ENCODE peak calls at places on chromosomes 5 and 9, in six cellular contexts. Y is ovary; C is stimulated activated CD8-positive, alpha-beta memory T cell treated with anti-CD3 and anti-CD28 coated beads, Interleukin-4, amount 100 ng/mL, for 48 hours; B is right lobe of liver; X is stimulated activated CD4-positive, alpha-beta T cell treated with anti-CD3 and anti-CD28 coated beads, Interleukin-2, amount 100 ng/mL, for 48 hours; E is hypothalamus. S is an unnamed sample.

GRCh38 chr5:168768172-168768571 is 189.0 kb upstream of the PANK3 start:
- DNase-seq in Y (no peak), C (no peak), B (no peak), X (no peak), E (no peak), S (no peak)

GRCh38 chr5:150489358-150490295 is 18.3 kb upstream of the NDST1 start:
- DNase-seq in Y (no peak), C (no peak), B (no peak), X (no peak), E (no peak), S (no peak)

GRCh38 chr5:44911501-44911900 is 102.8 kb downstream of the MRPS30 start:
- DNase-seq in Y (no peak), C (no peak), B (no peak), X (no peak), E (no peak), S (no peak)

GRCh38 chr5:79002374-79002773 is 17.3 kb upstream of the ARSB start:
- DNase-seq in Y (no peak), C (no peak), B (no peak), X (no peak), E (no peak), S (no peak)

GRCh38 chr5:124021066-124021641 is 509.2 kb downstream of the CSNK1G3 start:
- DNase-seq in Y (no peak), C (no peak), B (no peak), X (no peak), E (no peak), S (no peak)

GRCh38 chr9:133825555-133826198 is 87.5 kb upstream of the SARDH start:
- DNase-seq in Y (no peak), C (no peak), B (no peak), X (no peak), E (no peak), S (no peak)

GRCh38 chr5:67015577-67016290 is 180.9 kb downstream of the CD180 start:
- DNase-seq in Y (no peak), C (no peak), B (no peak), X (no peak), E (no peak), S (no peak)

GRCh38 chr5:33474004-33474403 is 33.2 kb downstream of the TARS1 start:
- DNase-seq in Y (no peak), C (no peak), B (no peak), X (no peak), E (no peak), S (no peak)

GRCh38 chr5:79235222-79235577 is 731 bp upstream of the JMY start:
- DNase-seq in Y (no peak), C (no peak), B (no peak), X (no peak), E (no peak), S (no peak)

GRCh38 chr9:2904242-2904930 is 60.5 kb upstream of the PUM3 start:
- DNase-seq in Y (no peak), C (no peak), B (no peak), X (no peak), E (no peak), S (no peak)

GRCh38 chr5:172779968-172780350 is 9.0 kb upstream of the DUSP1 start:
- DNase-seq in Y (peak; percentile 6), C (no peak), B (no peak), X (no peak), E (no peak), S (peak; percentile 34)

GRCh38 chr5:94693043-94693822 is 74.8 kb downstream of the SLF1 start:
- DNase-seq in Y (no peak), C (no peak), B (no peak), X (no peak), E (no peak), S (no peak)

GRCh38 chr5:2330325-2330724 is 421.2 kb downstream of the IRX2 start:
- DNase-seq in Y (no peak), C (no peak), B (no peak), X (no peak), E (no peak), S (no peak)

GRCh38 chr9:98807811-98808195 is 333 bp downstream of the GALNT12 start:
- DNase-seq in Y (no peak), C (peak; percentile 51), B (no peak), X (no peak), E (no peak), S (no peak)

GRCh38 chr5:67160985-67161384 is 35.6 kb downstream of the CD180 start:
- DNase-seq in Y (no peak), C (no peak), B (no peak), X (no peak), E (no peak), S (peak; percentile 72)

GRCh38 chr5:131171276-131171815 is 602 bp downstream of the LYRM7 start:
- DNase-seq in Y (no peak), C (peak; percentile 38), B (no peak), X (peak; percentile 10), E (no peak), S (no peak)

GRCh38 chr5:180133551-180133950 is 62.0 kb upstream of the RNF130 start:
- DNase-seq in Y (no peak), C (no peak), B (no peak), X (no peak), E (no peak), S (no peak)

GRCh38 chr5:59299006-59299405 is 594.5 kb downstream of the PDE4D start:
- DNase-seq in Y (no peak), C (no peak), B (no peak), X (no peak), E (no peak), S (no peak)

GRCh38 chr5:1406681-1407640 is 38.3 kb downstream of the SLC6A3 start:
- DNase-seq in Y (no peak), C (no peak), B (no peak), X (no peak), E (no peak), S (no peak)

GRCh38 chr9:98774746-98775145 is 21.6 kb downstream of the ANKS6 start:
- DNase-seq in Y (no peak), C (peak; percentile 61), B (no peak), X (no peak), E (no peak), S (no peak)

GRCh38 chr5:69219939-69220338 is 14.7 kb upstream of the CDK7 start:
- DNase-seq in Y (no peak), C (no peak), B (no peak), X (no peak), E (no peak), S (no peak)

GRCh38 chr9:133991964-133992779 is at the start of gene VAV2:
- DNase-seq in Y (peak; percentile 67), C (peak; percentile 64), B (peak; percentile 90), X (no peak), E (no peak), S (peak; percentile 77)

GRCh38 chr5:174491761-174492350 is 232.5 kb upstream of the MSX2 start:
- DNase-seq in Y (no peak), C (no peak), B (no peak), X (no peak), E (no peak), S (no peak)

GRCh38 chr5:146553446-146553845 is 37.5 kb upstream of the GPR151 start:
- DNase-seq in Y (no peak), C (no peak), B (no peak), X (no peak), E (no peak), S (no peak)

GRCh38 chr5:138305797-138306196 is 25.8 kb downstream of the CDC25C start:
- DNase-seq in Y (no peak), C (no peak), B (no peak), X (no peak), E (no peak), S (no peak)

GRCh38 chr9:83906144-83906543 is 15.1 kb downstream of the KIF27 start:
- DNase-seq in Y (no peak), C (no peak), B (no peak), X (no peak), E (no peak), S (no peak)

GRCh38 chr9:131773911-131774379 is 34.1 kb upstream of the RAPGEF1 start:
- DNase-seq in Y (peak; percentile 33), C (peak; percentile 60), B (peak; percentile 54), X (peak; percentile 35), E (no peak), S (no peak)

GRCh38 chr9:6552738-6553121 is 92.8 kb downstream of the GLDC start:
- DNase-seq in Y (no peak), C (no peak), B (no peak), X (no peak), E (no peak), S (no peak)

GRCh38 chr5:33180900-33181299 is 259.9 kb upstream of the TARS1 start:
- DNase-seq in Y (no peak), C (no peak), B (no peak), X (no peak), E (no peak), S (no peak)

GRCh38 chr9:94611638-94612068 is 18.0 kb upstream of the FBP2 start:
- DNase-seq in Y (no peak), C (peak; percentile 77), B (no peak), X (peak; percentile 53), E (no peak), S (peak; percentile 67)

GRCh38 chr5:61327761-61328753 is 4.0 kb upstream of the ZSWIM6 start:
- DNase-seq in Y (no peak), C (peak; percentile 39), B (no peak), X (no peak), E (no peak), S (no peak)

GRCh38 chr5:107422494-107422893 is 248.2 kb downstream of the EFNA5 start:
- DNase-seq in Y (no peak), C (no peak), B (no peak), X (no peak), E (no peak), S (no peak)

GRCh38 chr9:27385606-27386005 is 88.7 kb upstream of the EQTN start:
- DNase-seq in Y (no peak), C (no peak), B (peak; percentile 62), X (no peak), E (no peak), S (no peak)

GRCh38 chr5:5770825-5771224 is 348.3 kb downstream of the ICE1 start:
- DNase-seq in Y (no peak), C (no peak), B (no peak), X (no peak), E (no peak), S (no peak)

GRCh38 chr9:94974154-94974860 is 247.8 kb downstream of the AOPEP start:
- DNase-seq in Y (no peak), C (no peak), B (no peak), X (no peak), E (no peak), S (no peak)

GRCh38 chr9:35800530-35800929 is 9.1 kb downstream of the NPR2 start:
- DNase-seq in Y (no peak), C (no peak), B (peak; percentile 35), X (no peak), E (no peak), S (no peak)

GRCh38 chr9:94908041-94908563 is 181.6 kb downstream of the AOPEP start:
- DNase-seq in Y (no peak), C (peak; percentile 22), B (no peak), X (no peak), E (no peak), S (no peak)

S was measured in activated effector memory CD4-positive, alpha-beta T cell treated with anti-CD3 and anti-CD28 coated beads, Interleukin-2, amount 50 U/mL, for 16 hours.